ENCODE peak calls at places on chromosomes 12 and 14, in seven cellular contexts. W is HuH-7; E is activated CD8-positive, alpha-beta T cell treated with anti-CD3 and anti-CD28 coated beads, Interleukin-2, amount 10 ng/mL, durations not matched to agents 7 days and 5 days; N is NCI-H2029; K is AG08395; V is BJ; I is T-helper 1 cell. J is an unnamed sample.

GRCh38 chr12:109738209-109738608 is 24.6 kb downstream of the FAM222A start:
- DNase-seq in W (no peak), I (no peak), E (no peak), V (no peak), N (no peak), K (no peak), J (no peak)

GRCh38 chr14:75417674-75418073 is 10.1 kb upstream of the JDP2 start:
- DNase-seq in N (no peak), V (no peak), I (no peak), W (no peak), K (peak; percentile 78), E (no peak), J (no peak)

GRCh38 chr12:101368016-101368415 is 39.6 kb downstream of the ARL1 start:
- DNase-seq in W (no peak), I (no peak), E (no peak), K (no peak), V (no peak), N (no peak), J (no peak)

GRCh38 chr12:6306599-6307220 is 3.8 kb upstream of the PLEKHG6 start:
- DNase-seq in W (no peak), E (no peak), V (no peak), I (no peak), K (no peak), N (no peak), J (no peak)

GRCh38 chr14:101626331-101626730 is 65.0 kb downstream of the DIO3 start:
- DNase-seq in V (no peak), K (no peak), E (no peak), W (no peak), I (no peak), N (no peak), J (no peak)

GRCh38 chr12:116977465-116978380 is 67.0 kb downstream of the FBXW8 start:
- DNase-seq in W (no peak), V (no peak), N (no peak), E (no peak), I (no peak), K (no peak), J (no peak)

GRCh38 chr12:45475594-45475993 is 253.9 kb upstream of the ARID2 start:
- DNase-seq in K (no peak), N (no peak), E (no peak), W (no peak), I (no peak), V (no peak), J (no peak)

GRCh38 chr12:105740970-105741725 is 397.6 kb downstream of the NUAK1 start:
- DNase-seq in E (no peak), K (peak; percentile 54), W (no peak), V (no peak), N (peak; percentile 54), I (no peak), J (no peak)

GRCh38 chr12:59736786-59737185 is 141.0 kb downstream of the SLC16A7 start:
- DNase-seq in I (no peak), W (peak; percentile 63), N (no peak), K (peak; percentile 82), E (no peak), V (peak; percentile 96), J (no peak)

GRCh38 chr12:89416049-89416792 is 63.9 kb upstream of the DUSP6 start:
- DNase-seq in E (no peak), I (no peak), V (no peak), N (no peak), K (no peak), W (no peak), J (no peak)

GRCh38 chr14:104176611-104177010 is 38.2 kb downstream of the KIF26A start:
- DNase-seq in I (no peak), W (no peak), K (no peak), N (no peak), V (no peak), E (no peak), J (no peak)

GRCh38 chr12:114680498-114681148 is 3.4 kb downstream of the TBX3 start:
- DNase-seq in V (no peak), E (no peak), N (no peak), I (no peak), K (no peak), W (no peak), J (no peak)

GRCh38 chr12:130456375-130457199 is 118.9 kb downstream of the PIWIL1 start:
- DNase-seq in K (no peak), I (no peak), E (no peak), V (no peak), W (no peak), N (peak; percentile 82), J (no peak)

GRCh38 chr14:80942158-80942738 is 710 bp upstream of the CEP128 start:
- DNase-seq in N (no peak), K (no peak), W (no peak), E (no peak), V (no peak), I (no peak), J (no peak)

GRCh38 chr12:33438890-33439586 is 581 bp downstream of the SYT10 start:
- DNase-seq in K (peak; percentile 2), E (no peak), I (no peak), N (peak; percentile 43), W (no peak), V (no peak), J (peak; percentile 42)

GRCh38 chr12:124877423-124877822 is 13.8 kb upstream of the SCARB1 start:
- DNase-seq in E (no peak), V (no peak), K (no peak), N (no peak), I (no peak), W (no peak), J (no peak)

GRCh38 chr14:103385994-103386491 is 828 bp downstream of the MARK3 start:
- DNase-seq in V (no peak), K (no peak), I (peak; percentile 25), N (no peak), E (peak; percentile 55), W (no peak), J (no peak)

GRCh38 chr14:29037428-29037827 is 270.8 kb downstream of the FOXG1 start:
- DNase-seq in K (no peak), E (no peak), V (no peak), N (no peak), I (no peak), W (no peak), J (no peak)

GRCh38 chr14:76653875-76654572 is 107.2 kb upstream of the VASH1 start:
- DNase-seq in E (no peak), V (no peak), I (no peak), W (peak; percentile 16), N (peak; percentile 59), K (no peak), J (no peak)

GRCh38 chr12:26567126-26567525 is 265.9 kb downstream of the ITPR2 start:
- DNase-seq in K (no peak), I (no peak), W (no peak), E (no peak), N (no peak), V (no peak), J (no peak)

GRCh38 chr12:3683670-3684069 is 69.2 kb downstream of the CRACR2A start:
- DNase-seq in W (no peak), K (no peak), V (no peak), I (no peak), N (no peak), E (no peak), J (peak; percentile 71)

GRCh38 chr12:119593578-119594398 is at the start of gene TMEM233:
- DNase-seq in N (no peak), I (no peak), V (no peak), W (no peak), E (no peak), K (no peak), J (no peak)

GRCh38 chr12:129459886-129460285 is 443.9 kb downstream of the TMEM132D start:
- DNase-seq in N (no peak), V (no peak), I (no peak), E (no peak), W (no peak), K (no peak), J (no peak)

GRCh38 chr12:4089147-4089606 is 184.4 kb upstream of the CCND2 start:
- DNase-seq in I (no peak), W (no peak), N (no peak), K (no peak), E (no peak), V (no peak), J (no peak)

GRCh38 chr12:91219511-91219910 is 36.9 kb upstream of the DCN start:
- DNase-seq in N (no peak), W (no peak), V (no peak), I (no peak), E (no peak), K (peak; percentile 37), J (no peak)

GRCh38 chr12:88716240-88716639 is 136.0 kb upstream of the KITLG start:
- DNase-seq in I (no peak), E (no peak), W (no peak), V (no peak), K (no peak), N (no peak), J (no peak)

GRCh38 chr14:104639889-104640548 is 35.4 kb upstream of the TMEM179 start:
- DNase-seq in V (no peak), I (peak; percentile 28), K (peak; percentile 87), E (peak; percentile 55), N (no peak), W (peak; percentile 95), J (peak; percentile 80)

GRCh38 chr14:103516426-103517171 is 6.0 kb downstream of the CKB start:
- DNase-seq in K (no peak), N (no peak), I (no peak), E (no peak), W (no peak), V (no peak), J (no peak)

GRCh38 chr12:51951199-51951842 is at the start of gene ACVR1B:
- DNase-seq in N (peak; percentile 81), K (peak; percentile 92), W (peak; percentile 78), V (no peak), I (peak; percentile 89), E (peak; percentile 90), J (peak; percentile 89)

GRCh38 chr12:68038650-68039049 is 49.4 kb downstream of the IFNG-AS1 start:
- DNase-seq in W (no peak), I (no peak), E (no peak), K (no peak), N (no peak), V (no peak), J (peak; percentile 64)

J was measured in K562.